ENCODE peak calls at places on chromosomes 3 and 15, in seven cellular contexts. N is stimulated activated CD4-positive, alpha-beta T cell treated with anti-CD3 and anti-CD28 coated beads, Interleukin-4, amount 100 ng/mL, for 1 hour; U is left colon; Z is cardiac fibroblast; P is smooth muscle cell of the brain vasculature; A is HL-60; F is amygdala. L is an unnamed sample.

GRCh38 chr15:91469627-91470567 is 369.8 kb downstream of the SV2B start:
- DNase-seq in P (no peak), N (peak), U (peak), Z (no peak), F (no peak), A (peak), L (no peak)

GRCh38 chr3:50617911-50618481 is 1.0 kb downstream of the MAPKAPK3 start:
- DNase-seq in F (no peak), U (no peak), P (no peak), N (peak), A (no peak), Z (no peak), L (no peak)

GRCh38 chr15:89993344-89993743 is 7.8 kb upstream of the ZNF710 start:
- DNase-seq in U (no peak), Z (no peak), N (no peak), A (peak), P (no peak), F (peak), L (no peak)

GRCh38 chr3:52085883-52086282 is 29.5 kb upstream of the DUSP7 start:
- DNase-seq in Z (no peak), F (no peak), A (no peak), U (no peak), P (no peak), N (no peak), L (no peak)

GRCh38 chr3:123258811-123259420 is 57.2 kb downstream of the SEC22A start:
- DNase-seq in U (no peak), F (no peak), A (no peak), P (peak), N (no peak), Z (peak), L (peak)

GRCh38 chr3:187000711-187001151 is 70.4 kb downstream of the ST6GAL1 start:
- DNase-seq in F (no peak), P (no peak), A (no peak), N (no peak), Z (no peak), U (no peak), L (no peak)

GRCh38 chr15:58228708-58229107 is 90.5 kb downstream of the AQP9 start:
- DNase-seq in A (no peak), P (peak), U (no peak), Z (peak), N (no peak), F (no peak), L (no peak)

GRCh38 chr3:126005951-126006350 is 37.0 kb downstream of the ROPN1B start:
- DNase-seq in N (no peak), Z (peak), P (no peak), A (no peak), F (no peak), U (no peak), L (peak)

GRCh38 chr3:172766718-172767405 is 16.3 kb downstream of the ECT2 start:
- DNase-seq in F (no peak), A (no peak), U (no peak), P (no peak), N (no peak), Z (no peak), L (no peak)

GRCh38 chr3:184662192-184662591 is 49.7 kb downstream of the MAGEF1 start:
- DNase-seq in A (no peak), Z (no peak), N (no peak), F (no peak), P (no peak), U (no peak), L (no peak)

GRCh38 chr3:10648181-10648580 is 142.8 kb upstream of the ATP2B2 start:
- DNase-seq in U (no peak), P (no peak), A (no peak), F (no peak), N (no peak), Z (no peak), L (peak)

GRCh38 chr3:12221663-12222062 is 63.0 kb upstream of the TIMP4 start:
- DNase-seq in A (no peak), P (no peak), N (no peak), F (no peak), U (no peak), Z (no peak), L (peak)

GRCh38 chr15:26891448-26891881 is 24.6 kb downstream of the GABRA5 start:
- DNase-seq in A (peak), P (peak), F (peak), U (peak), N (peak), Z (peak), L (peak)

GRCh38 chr15:44087578-44088190 is 107.4 kb downstream of the FRMD5 start:
- DNase-seq in P (no peak), N (no peak), Z (peak), F (no peak), U (no peak), A (no peak), L (peak)

GRCh38 chr15:91049378-91050127 is 27.2 kb upstream of the VPS33B start:
- DNase-seq in U (peak), P (peak), F (no peak), N (peak), Z (peak), A (no peak), L (peak)

GRCh38 chr3:125437631-125438435 is 62.7 kb upstream of the ZNF148 start:
- DNase-seq in P (peak), F (peak), Z (peak), U (peak), N (peak), A (peak), L (peak)

GRCh38 chr3:151838574-151839312 is 24.8 kb downstream of the AADAC start:
- DNase-seq in U (peak), N (no peak), F (peak), Z (peak), A (peak), P (peak), L (peak)

GRCh38 chr3:16143870-16144568 is 30.5 kb upstream of the GALNT15 start:
- DNase-seq in N (no peak), P (no peak), Z (no peak), A (no peak), F (no peak), U (no peak), L (peak)

GRCh38 chr15:49495993-49496747 is 73.1 kb downstream of the FGF7 start:
- DNase-seq in A (no peak), Z (peak), F (no peak), U (no peak), N (no peak), P (no peak), L (peak)

GRCh38 chr3:160447544-160447943 is 2.0 kb downstream of the TRIM59 start:
- DNase-seq in P (no peak), A (no peak), U (no peak), F (no peak), N (no peak), Z (peak), L (peak)

GRCh38 chr3:190911382-190911781 is 48.9 kb upstream of the GMNC start:
- DNase-seq in N (no peak), A (no peak), F (no peak), U (no peak), Z (no peak), P (no peak), L (no peak)

GRCh38 chr15:96321422-96322391 is 8.8 kb upstream of the NR2F2 start:
- DNase-seq in A (no peak), U (no peak), F (peak), P (no peak), Z (peak), N (no peak), L (peak)

GRCh38 chr3:137165117-137165806 is 207.5 kb downstream of the IL20RB start:
- DNase-seq in P (no peak), Z (peak), N (no peak), U (no peak), F (no peak), A (no peak), L (peak)

GRCh38 chr3:191330309-191330712 is at the start of gene UTS2B:
- DNase-seq in U (no peak), N (no peak), F (no peak), P (no peak), Z (peak), A (no peak), L (peak)

GRCh38 chr15:69313437-69314000 is 14.8 kb downstream of the PAQR5 start:
- DNase-seq in U (no peak), Z (no peak), A (peak), N (no peak), P (no peak), F (no peak), L (no peak)

GRCh38 chr15:63380828-63381282 is 791 bp downstream of the CA12 start:
- DNase-seq in Z (peak), N (no peak), A (no peak), F (no peak), U (no peak), P (no peak), L (no peak)

GRCh38 chr3:42012935-42013651 is 51.2 kb upstream of the ULK4 start:
- DNase-seq in N (peak), U (peak), F (peak), P (no peak), Z (peak), A (peak), L (peak)

GRCh38 chr15:26842391-26842790 is 24.5 kb upstream of the GABRA5 start:
- DNase-seq in Z (no peak), P (no peak), F (no peak), N (no peak), A (no peak), U (no peak), L (no peak)

L was measured in PC-3.